ENCODE peak calls at places on chromosome 7, in nine cellular contexts. D is A549, C is HCT116, N is fibroblast of lung, O is vagina, S is kidney, Z is endodermal cell, T is left ventricle myocardium inferior, E is uterus. R is an unnamed sample. For H3K4me1, the result is how much of the 10 kb centered on the place peaks cover.

GRCh38 chr7:41538810-41539724 is 163.8 kb downstream of the INHBA start:
- DNase-seq in D (no peak), C (no peak), N (peak), O (no peak), S (no peak), Z (no peak), T (no peak), E (no peak), R (no peak)

GRCh38 chr7:102115931-102116330 is 170.7 kb upstream of the SH2B2 start:
- DNase-seq in D (no peak), C (no peak), N (no peak), O (no peak), S (no peak), Z (no peak), T (no peak), E (no peak), R (peak)

GRCh38 chr7:55429835-55430499 is 64.8 kb downstream of the LANCL2 start:
- DNase-seq in D (no peak), C (no peak), N (no peak), O (no peak), S (no peak), Z (no peak), T (no peak), E (no peak), R (no peak)

GRCh38 chr7:96718107-96719003 is 8.7 kb upstream of the SEM1 start:
- DNase-seq in D (no peak), C (no peak), N (no peak), O (no peak), S (no peak), Z (no peak), T (no peak), E (no peak), R (no peak)

GRCh38 chr7:24395512-24395911 is 111.5 kb downstream of the NPY start:
- DNase-seq in D (no peak), C (no peak), N (peak), O (no peak), S (no peak), Z (peak), T (no peak), E (no peak), R (no peak)

GRCh38 chr7:103915958-103916357 is 73.5 kb downstream of the RELN start:
- DNase-seq in D (peak), C (no peak), N (peak), O (no peak), S (no peak), Z (no peak), T (no peak), E (no peak), R (no peak)

GRCh38 chr7:151076863-151077704 is 3.5 kb downstream of the FASTK start:
- DNase-seq in D (peak), C (no peak), N (no peak), O (no peak), S (peak), Z (peak), T (no peak), E (no peak), R (peak)

GRCh38 chr7:147394329-147394728 is 1196.2 kb upstream of the C7orf33 start:
- DNase-seq in D (no peak), C (no peak), N (no peak), O (no peak), S (no peak), Z (no peak), T (no peak), E (no peak), R (no peak)

DNA sequence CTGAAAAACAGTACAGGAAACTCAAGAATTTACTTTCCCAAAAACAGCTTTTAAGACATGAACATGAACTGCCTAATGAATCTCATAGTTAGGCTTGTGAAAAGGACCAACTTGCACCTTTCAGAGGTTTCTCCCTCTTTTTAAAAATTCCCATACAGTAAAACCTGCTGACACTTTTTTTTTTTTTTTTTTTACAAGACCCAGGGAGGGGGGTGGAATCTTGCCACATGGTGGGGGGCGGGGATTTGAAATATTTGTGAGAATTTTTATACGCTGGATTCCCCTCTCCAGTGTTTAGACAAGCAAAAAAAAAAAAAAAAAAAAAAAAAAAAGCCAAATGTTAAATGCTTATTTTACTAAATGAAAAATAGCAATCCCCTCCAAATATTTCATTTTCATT is 57.4 kb downstream of the HIBADH start:
- DNase-seq in D (peak), C (no peak), N (no peak), O (no peak), S (no peak), Z (no peak), T (no peak), E (no peak), R (no peak)
- TF ChIP-seq CTCF in D (no peak), C (no peak), N (no peak), O (no peak), S (no peak), Z (no peak), T (no peak), E (no peak), R (no peak)

GRCh38 chr7:143385891-143386781 is 5.0 kb downstream of the ZYX start:
- DNase-seq in D (no peak), C (no peak), N (no peak), O (no peak), S (peak), Z (peak), T (no peak), E (peak), R (peak)
- H3K4me1 ChIP-seq in D (under half), C (under half), N (under half), O (half or more), S (under half), Z (under half), T (half or more), E (under half), R (half or more)

DNA sequence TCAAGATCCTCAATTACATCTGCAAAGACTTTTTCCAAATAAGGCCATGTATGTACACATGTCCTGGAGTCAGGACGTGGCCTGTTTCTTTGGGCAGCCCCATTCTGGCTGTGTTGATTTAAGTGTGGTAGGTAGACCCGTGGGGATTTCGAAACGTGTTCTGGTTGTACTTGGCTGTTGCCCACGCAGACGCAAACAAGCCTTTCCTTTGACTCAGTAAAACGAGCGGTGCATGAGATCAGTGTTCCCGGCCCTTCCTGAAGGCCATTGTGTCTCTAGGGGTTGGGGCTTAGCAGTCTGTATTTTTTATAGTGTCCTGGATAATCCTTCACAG is 64.8 kb upstream of the DNAJB6 start:
- DNase-seq in D (peak), C (no peak), N (peak), O (no peak), S (peak), Z (no peak), T (peak), E (peak), R (peak)
- H3K27ac ChIP-seq in D (peak), C (no peak), N (no peak), O (peak), S (no peak), Z (no peak), T (peak), E (peak), R (peak)

DNA sequence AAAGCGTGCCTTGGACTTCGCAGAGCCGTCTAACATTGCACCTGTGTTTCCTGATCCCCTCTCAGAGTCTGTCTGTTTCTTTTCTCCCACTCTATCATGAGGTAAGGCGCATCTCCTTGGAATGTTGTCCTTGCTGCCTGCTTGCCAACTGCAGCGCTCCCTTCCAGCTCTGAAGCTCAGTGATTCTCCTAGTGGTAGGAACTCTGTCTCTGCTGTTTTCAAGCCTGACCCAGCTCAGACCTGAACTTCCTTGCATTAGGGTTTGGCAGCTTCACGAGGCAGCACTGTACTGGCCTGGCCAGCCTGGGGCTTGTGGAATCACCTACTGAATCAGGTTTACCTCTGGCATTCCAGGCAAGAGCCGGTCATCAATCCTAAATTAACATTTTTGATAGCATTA is 123.9 kb downstream of the CREB5 start:
- DNase-seq in D (peak), C (peak), N (peak), O (no peak), S (no peak), Z (peak), T (no peak), E (peak), R (no peak)
- TF ChIP-seq CTCF in D (no peak), C (peak), N (peak), O (no peak), S (peak), Z (peak), T (peak), E (peak), R (peak)

DNA sequence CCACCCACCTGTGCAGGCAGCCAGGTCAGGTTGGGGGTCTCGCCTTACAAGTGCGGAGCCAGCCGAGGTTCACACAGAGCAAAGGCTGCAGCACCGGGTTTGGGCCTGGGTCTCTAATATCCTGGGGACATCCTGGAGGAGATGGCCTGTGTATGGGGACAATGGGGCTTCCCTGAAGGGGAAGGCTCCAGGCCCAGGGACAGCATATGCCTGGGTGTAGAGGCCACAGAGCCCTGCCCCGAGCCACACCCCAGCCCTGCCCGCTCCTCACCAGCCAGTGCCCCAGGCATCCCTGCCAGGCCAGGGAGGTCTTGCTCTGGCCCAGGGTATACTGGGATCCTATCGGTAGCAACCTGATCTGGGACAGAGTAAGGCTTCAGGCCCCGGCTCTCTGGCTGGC is 9.1 kb downstream of the TTYH3 start:
- DNase-seq in D (no peak), C (no peak), N (no peak), O (no peak), S (peak), Z (no peak), T (no peak), E (no peak), R (no peak)
- H3K4me1 ChIP-seq in D (under half), C (under half), N (half or more), O (half or more), S (half or more), Z (under half), T (half or more), E (under half), R (half or more)

DNA sequence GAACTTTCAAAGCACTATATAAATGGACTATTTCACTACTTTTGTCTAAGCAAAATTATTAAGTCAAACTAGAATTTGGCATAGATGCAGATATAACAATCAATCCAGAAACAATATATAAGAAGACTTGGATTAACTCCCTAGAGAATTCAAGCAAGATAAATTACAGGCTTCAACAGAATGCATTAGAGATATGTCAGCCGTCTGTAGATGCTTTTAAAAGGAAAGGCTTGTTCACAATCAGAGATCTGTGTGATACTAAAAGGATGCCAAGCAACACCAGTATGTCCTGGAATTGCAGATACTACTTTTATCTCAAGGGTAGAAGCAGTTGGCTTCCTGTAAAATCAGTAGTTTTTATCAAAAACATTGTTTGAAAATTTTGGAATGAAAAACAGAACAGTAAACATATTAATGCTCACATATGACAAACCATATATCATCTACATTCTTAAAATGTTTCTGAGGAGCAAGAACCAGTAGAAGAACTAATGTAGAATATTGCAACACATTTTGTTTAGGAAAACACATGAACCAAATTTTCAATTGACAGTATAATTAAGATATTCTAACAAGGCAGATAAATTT is 947.9 kb upstream of the LRRN3 start:
- DNase-seq in D (no peak), C (no peak), N (no peak), O (no peak), S (no peak), Z (no peak), T (no peak), E (no peak), R (no peak)
- H3K27ac ChIP-seq in D (no peak), C (no peak), N (no peak), O (no peak), S (no peak), Z (no peak), T (no peak), E (no peak), R (no peak)

R was measured in upper lobe of right lung.